ENCODE peak calls at places on chromosome 7, in four cellular contexts. One of them, this sample, is unnamed.

GRCh38 chr7:34019431-34019830 is 114.1 kb downstream of the BMPER start:
- DNase-seq in heart right ventricle: no peak
- DNase-seq in SK-N-SH: no peak
- DNase-seq in HFF-Myc: no peak
- DNase-seq in this sample: no peak

GRCh38 chr7:95871078-95871848 is 98.9 kb downstream of the DYNC1I1 start:
- DNase-seq in heart right ventricle: no peak
- DNase-seq in HFF-Myc: peak; percentile 12
- DNase-seq in SK-N-SH: peak; percentile 67
- DNase-seq in this sample: peak; percentile 33

GRCh38 chr7:90958669-90959068 is 305.6 kb upstream of the FZD1 start:
- DNase-seq in SK-N-SH: no peak
- DNase-seq in HFF-Myc: peak; percentile 15
- DNase-seq in heart right ventricle: no peak
- DNase-seq in this sample: peak; percentile 57

GRCh38 chr7:33837356-33837851 is 67.9 kb upstream of the BMPER start:
- DNase-seq in SK-N-SH: no peak
- DNase-seq in heart right ventricle: no peak
- DNase-seq in HFF-Myc: no peak
- DNase-seq in this sample: no peak

GRCh38 chr7:76020031-76020714 is 25.8 kb upstream of the TMEM120A start:
- DNase-seq in SK-N-SH: peak; percentile 85
- DNase-seq in HFF-Myc: peak; percentile 30
- DNase-seq in heart right ventricle: peak; percentile 82
- DNase-seq in this sample: peak; percentile 81

GRCh38 chr7:70530191-70530590 is 601.8 kb upstream of the GALNT17 start:
- DNase-seq in HFF-Myc: no peak
- DNase-seq in SK-N-SH: peak; percentile 53
- DNase-seq in heart right ventricle: no peak
- DNase-seq in this sample: no peak

GRCh38 chr7:51278797-51279196 is 37.8 kb downstream of the COBL start:
- DNase-seq in SK-N-SH: no peak
- DNase-seq in heart right ventricle: no peak
- DNase-seq in HFF-Myc: no peak
- DNase-seq in this sample: no peak

GRCh38 chr7:47497367-47498096 is 84.4 kb downstream of the TNS3 start:
- DNase-seq in SK-N-SH: peak; percentile 60
- DNase-seq in HFF-Myc: no peak
- DNase-seq in heart right ventricle: no peak
- DNase-seq in this sample: peak; percentile 39

GRCh38 chr7:37016073-37016878 is 292.0 kb upstream of the AOAH start:
- DNase-seq in HFF-Myc: no peak
- DNase-seq in heart right ventricle: no peak
- DNase-seq in SK-N-SH: no peak
- DNase-seq in this sample: no peak

GRCh38 chr7:44062180-44062902 is 3.0 kb downstream of the PGAM2 start:
- DNase-seq in HFF-Myc: no peak
- DNase-seq in SK-N-SH: no peak
- DNase-seq in heart right ventricle: no peak
- DNase-seq in this sample: no peak

GRCh38 chr7:35267372-35267771 is 13.5 kb upstream of the TBX20 start:
- DNase-seq in heart right ventricle: no peak
- DNase-seq in SK-N-SH: no peak
- DNase-seq in HFF-Myc: no peak
- DNase-seq in this sample: no peak

GRCh38 chr7:150898475-150899011 is 46.2 kb downstream of the AOC1 start:
- DNase-seq in HFF-Myc: peak; percentile 19
- DNase-seq in heart right ventricle: peak; percentile 81
- DNase-seq in SK-N-SH: peak; percentile 90
- DNase-seq in this sample: peak; percentile 86

GRCh38 chr7:22787936-22788335 is 34.7 kb downstream of the TOMM7 start:
- DNase-seq in heart right ventricle: no peak
- DNase-seq in SK-N-SH: no peak
- DNase-seq in HFF-Myc: no peak
- DNase-seq in this sample: peak; percentile 26

GRCh38 chr7:135189221-135189662 is 18.7 kb upstream of the CYREN start:
- DNase-seq in SK-N-SH: no peak
- DNase-seq in HFF-Myc: no peak
- DNase-seq in heart right ventricle: no peak
- DNase-seq in this sample: no peak

GRCh38 chr7:165661-166369 is 26.6 kb upstream of the FAM20C start:
- DNase-seq in HFF-Myc: no peak
- DNase-seq in SK-N-SH: peak; percentile 78
- DNase-seq in heart right ventricle: no peak
- DNase-seq in this sample: no peak

GRCh38 chr7:112162161-112163020 is 43.8 kb downstream of the DOCK4 start:
- DNase-seq in SK-N-SH: peak; percentile 54
- DNase-seq in HFF-Myc: no peak
- DNase-seq in heart right ventricle: peak; percentile 37
- DNase-seq in this sample: peak; percentile 52

GRCh38 chr7:47666164-47666862 is 84.4 kb upstream of the TNS3 start:
- DNase-seq in SK-N-SH: no peak
- DNase-seq in HFF-Myc: no peak
- DNase-seq in heart right ventricle: no peak
- DNase-seq in this sample: peak; percentile 74

GRCh38 chr7:101817031-101817929 is at the start of gene CUX1:
- DNase-seq in heart right ventricle: peak; percentile 34
- DNase-seq in HFF-Myc: no peak
- DNase-seq in SK-N-SH: peak; percentile 75
- DNase-seq in this sample: no peak

GRCh38 chr7:19110026-19110777 is 7.2 kb downstream of the TWIST1 start:
- DNase-seq in HFF-Myc: no peak
- DNase-seq in SK-N-SH: no peak
- DNase-seq in heart right ventricle: no peak
- DNase-seq in this sample: peak; percentile 65

GRCh38 chr7:18866359-18867036 is 250.9 kb downstream of the TWIST1 start:
- DNase-seq in heart right ventricle: no peak
- DNase-seq in SK-N-SH: no peak
- DNase-seq in HFF-Myc: peak; percentile 96
- DNase-seq in this sample: peak; percentile 100

GRCh38 chr7:6705959-6706665 is 635 bp downstream of the ZNF12 start:
- DNase-seq in heart right ventricle: peak; percentile 39
- DNase-seq in SK-N-SH: no peak
- DNase-seq in HFF-Myc: no peak
- DNase-seq in this sample: peak; percentile 54

GRCh38 chr7:52107355-52107754 is 790.7 kb upstream of the COBL start:
- DNase-seq in SK-N-SH: no peak
- DNase-seq in heart right ventricle: no peak
- DNase-seq in HFF-Myc: no peak
- DNase-seq in this sample: no peak

GRCh38 chr7:84060760-84061261 is 133.8 kb downstream of the SEMA3A start:
- DNase-seq in HFF-Myc: no peak
- DNase-seq in heart right ventricle: no peak
- DNase-seq in SK-N-SH: no peak
- DNase-seq in this sample: peak; percentile 36

GRCh38 chr7:26843696-26844095 is 20.7 kb downstream of the SKAP2 start:
- DNase-seq in SK-N-SH: no peak
- DNase-seq in heart right ventricle: no peak
- DNase-seq in HFF-Myc: no peak
- DNase-seq in this sample: no peak

GRCh38 chr7:123355576-123356195 is 155.9 kb upstream of the SLC13A1 start:
- DNase-seq in heart right ventricle: no peak
- DNase-seq in SK-N-SH: no peak
- DNase-seq in HFF-Myc: no peak
- DNase-seq in this sample: no peak

GRCh38 chr7:76193881-76194280 is 7.8 kb upstream of the SRRM3 start:
- DNase-seq in SK-N-SH: no peak
- DNase-seq in heart right ventricle: no peak
- DNase-seq in HFF-Myc: no peak
- DNase-seq in this sample: no peak

GRCh38 chr7:78225534-78225933 is 427.0 kb downstream of the PHTF2 start:
- DNase-seq in SK-N-SH: no peak
- DNase-seq in heart right ventricle: no peak
- DNase-seq in HFF-Myc: no peak
- DNase-seq in this sample: peak; percentile 14

GRCh38 chr7:151060416-151061234 is 1.2 kb downstream of the SLC4A2 start:
- DNase-seq in SK-N-SH: peak; percentile 80
- DNase-seq in HFF-Myc: no peak
- DNase-seq in heart right ventricle: no peak
- DNase-seq in this sample: peak; percentile 64

GRCh38 chr7:28980504-28981281 is 22.6 kb upstream of the TRIL start:
- DNase-seq in HFF-Myc: no peak
- DNase-seq in SK-N-SH: no peak
- DNase-seq in heart right ventricle: no peak
- DNase-seq in this sample: no peak

GRCh38 chr7:34060548-34060947 is 155.2 kb downstream of the BMPER start:
- DNase-seq in heart right ventricle: no peak
- DNase-seq in SK-N-SH: no peak
- DNase-seq in HFF-Myc: no peak
- DNase-seq in this sample: peak; percentile 83

GRCh38 chr7:30914611-30915601 is 3.3 kb downstream of the AQP1 start:
- DNase-seq in SK-N-SH: peak; percentile 87
- DNase-seq in HFF-Myc: peak; percentile 61
- DNase-seq in heart right ventricle: peak; percentile 51
- DNase-seq in this sample: peak; percentile 68

GRCh38 chr7:100509213-100509612 is 25.5 kb downstream of the NYAP1 start:
- DNase-seq in SK-N-SH: no peak
- DNase-seq in heart right ventricle: no peak
- DNase-seq in HFF-Myc: no peak
- DNase-seq in this sample: peak; percentile 80

GRCh38 chr7:7696458-7697119 is 21.8 kb downstream of the RPA3 start:
- DNase-seq in SK-N-SH: no peak
- DNase-seq in heart right ventricle: no peak
- DNase-seq in HFF-Myc: no peak
- DNase-seq in this sample: peak; percentile 64

GRCh38 chr7:88485811-88486210 is 179.1 kb upstream of the STEAP4 start:
- DNase-seq in SK-N-SH: no peak
- DNase-seq in HFF-Myc: no peak
- DNase-seq in heart right ventricle: no peak
- DNase-seq in this sample: no peak

GRCh38 chr7:78716876-78717275 is 736.6 kb downstream of the MAGI2 start:
- DNase-seq in HFF-Myc: no peak
- DNase-seq in heart right ventricle: no peak
- DNase-seq in SK-N-SH: no peak
- DNase-seq in this sample: no peak

GRCh38 chr7:25069900-25070443 is 55.1 kb downstream of the CYCS start:
- DNase-seq in heart right ventricle: peak; percentile 15
- DNase-seq in SK-N-SH: peak; percentile 83
- DNase-seq in HFF-Myc: peak; percentile 66
- DNase-seq in this sample: peak; percentile 47

GRCh38 chr7:265192-265997 is 24.6 kb upstream of the FOXL3 start:
- DNase-seq in SK-N-SH: no peak
- DNase-seq in heart right ventricle: no peak
- DNase-seq in HFF-Myc: no peak
- DNase-seq in this sample: no peak

GRCh38 chr7:38274493-38274892 is 1.1 kb upstream of the TARP start:
- DNase-seq in SK-N-SH: no peak
- DNase-seq in heart right ventricle: no peak
- DNase-seq in HFF-Myc: no peak
- DNase-seq in this sample: no peak

GRCh38 chr7:154440058-154440457 is 387.9 kb downstream of the DPP6 start:
- DNase-seq in SK-N-SH: no peak
- DNase-seq in heart right ventricle: no peak
- DNase-seq in HFF-Myc: no peak
- DNase-seq in this sample: no peak
- H3K4me3 ChIP-seq in SK-N-SH: no peak overlapping the region
- H3K4me3 ChIP-seq in heart right ventricle: no peak overlapping the region
- H3K4me3 ChIP-seq in HFF-Myc: no peak overlapping the region
- H3K4me3 ChIP-seq in this sample: no peak overlapping the region

GRCh38 chr7:40571796-40572195 is 437.0 kb downstream of the SUGCT start:
- DNase-seq in HFF-Myc: peak; percentile 97
- DNase-seq in heart right ventricle: no peak
- DNase-seq in SK-N-SH: no peak
- DNase-seq in this sample: peak; percentile 73
- H3K4me3 ChIP-seq in HFF-Myc: no peak overlapping the region
- H3K4me3 ChIP-seq in heart right ventricle: no peak overlapping the region
- H3K4me3 ChIP-seq in SK-N-SH: no peak overlapping the region
- H3K4me3 ChIP-seq in this sample: no peak overlapping the region

GRCh38 chr7:1939434-1940401 is 269.6 kb downstream of the ELFN1 start:
- DNase-seq in SK-N-SH: no peak
- DNase-seq in heart right ventricle: peak; percentile 43
- DNase-seq in HFF-Myc: no peak
- DNase-seq in this sample: no peak

GRCh38 chr7:1942026-1942703 is 272.1 kb downstream of the ELFN1 start:
- DNase-seq in HFF-Myc: no peak
- DNase-seq in SK-N-SH: no peak
- DNase-seq in heart right ventricle: peak; percentile 10
- DNase-seq in this sample: no peak

GRCh38 chr7:1940402-1940786 is 270.3 kb downstream of the ELFN1 start:
- DNase-seq in heart right ventricle: peak; percentile 74
- DNase-seq in SK-N-SH: no peak
- DNase-seq in HFF-Myc: no peak
- DNase-seq in this sample: peak; percentile 22

GRCh38 chr7:1941464-1942025 is 271.5 kb downstream of the ELFN1 start:
- DNase-seq in HFF-Myc: no peak
- DNase-seq in heart right ventricle: peak; percentile 18
- DNase-seq in SK-N-SH: no peak
- DNase-seq in this sample: no peak

DNA sequence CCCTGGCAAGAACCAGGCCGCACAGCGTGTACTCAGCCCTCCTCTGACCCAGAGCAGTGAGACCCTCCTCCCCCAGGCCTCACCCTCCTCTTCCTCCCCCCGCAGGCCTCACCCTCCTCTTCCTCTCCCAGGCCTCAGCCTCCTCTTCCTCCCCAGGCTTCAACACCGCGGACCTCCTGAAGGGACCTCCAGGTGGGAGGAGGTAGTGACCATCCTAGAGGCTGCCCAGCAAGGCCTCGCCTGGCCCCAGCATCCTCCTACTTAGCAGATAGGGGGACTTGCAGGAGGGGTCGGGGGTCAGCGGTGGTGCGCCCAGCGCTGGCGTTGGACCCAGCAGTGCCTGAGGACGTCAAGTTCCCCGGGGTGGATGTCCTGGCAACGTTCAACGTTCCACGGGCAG is 270.8 kb downstream of the ELFN1 start:
- DNase-seq in HFF-Myc: no peak
- DNase-seq in heart right ventricle: peak; percentile 69
- DNase-seq in SK-N-SH: no peak
- DNase-seq in this sample: no peak
- H3K4me3 ChIP-seq in HFF-Myc: no peak overlapping the region
- H3K4me3 ChIP-seq in heart right ventricle: no peak overlapping the region
- H3K4me3 ChIP-seq in SK-N-SH: no peak overlapping the region
- H3K4me3 ChIP-seq in this sample: no peak overlapping the region

GRCh38 chr7:54838540-54838925 is 79.5 kb upstream of the SEC61G start:
- DNase-seq in SK-N-SH: no peak
- DNase-seq in HFF-Myc: no peak
- DNase-seq in heart right ventricle: no peak
- DNase-seq in this sample: no peak

GRCh38 chr7:54837167-54837566 is 78.2 kb upstream of the SEC61G start:
- DNase-seq in heart right ventricle: no peak
- DNase-seq in SK-N-SH: no peak
- DNase-seq in HFF-Myc: no peak
- DNase-seq in this sample: peak; percentile 30

GRCh38 chr7:54841772-54842707 is 83.0 kb upstream of the SEC61G start:
- DNase-seq in SK-N-SH: no peak
- DNase-seq in heart right ventricle: peak; percentile 39
- DNase-seq in HFF-Myc: peak; percentile 37
- DNase-seq in this sample: peak; percentile 73

GRCh38 chr7:54837761-54838539 is 78.9 kb upstream of the SEC61G start:
- DNase-seq in SK-N-SH: no peak
- DNase-seq in HFF-Myc: no peak
- DNase-seq in heart right ventricle: no peak
- DNase-seq in this sample: no peak

GRCh38 chr7:54839538-54840213 is 80.7 kb upstream of the SEC61G start:
- DNase-seq in HFF-Myc: no peak
- DNase-seq in heart right ventricle: peak; percentile 82
- DNase-seq in SK-N-SH: peak; percentile 78
- DNase-seq in this sample: peak; percentile 75
- H3K4me3 ChIP-seq in HFF-Myc: no peak overlapping the region
- H3K4me3 ChIP-seq in heart right ventricle: no peak overlapping the region
- H3K4me3 ChIP-seq in SK-N-SH: no peak overlapping the region
- H3K4me3 ChIP-seq in this sample: no peak overlapping the region

GRCh38 chr7:142869434-142869833 is 14.6 kb downstream of the EPHB6 start:
- DNase-seq in heart right ventricle: no peak
- DNase-seq in HFF-Myc: no peak
- DNase-seq in SK-N-SH: no peak
- DNase-seq in this sample: no peak
- H3K4me3 ChIP-seq in heart right ventricle: no peak overlapping the region
- H3K4me3 ChIP-seq in HFF-Myc: no peak overlapping the region
- H3K4me3 ChIP-seq in SK-N-SH: no peak overlapping the region
- H3K4me3 ChIP-seq in this sample: no peak overlapping the region

This sample was measured in foreskin fibroblast.